ENCODE peak calls at places on chromosomes 1 and 21, in seven cellular contexts. R is kidney; L is substantia nigra; H is effector CD4-positive, alpha-beta T cell; Y is H54; U is naive thymus-derived CD4-positive, alpha-beta T cell; F is GM12878. V is an unnamed sample.
A peak's percentile ranks its signal among the peaks of the same experiment; 100 is the strongest.

GRCh38 chr21:23963454-23963853 is 1643.8 kb downstream of the MRPL39 start:
- DNase-seq in L (no peak), Y (no peak), U (no peak), H (no peak), R (no peak), F (no peak), V (no peak)

GRCh38 chr21:30563072-30563471 is 2.0 kb upstream of the KRTAP19-7 start:
- DNase-seq in R (no peak), Y (no peak), U (no peak), F (no peak), H (no peak), L (no peak), V (no peak)

GRCh38 chr1:234722904-234723588 is 113.1 kb upstream of the IRF2BP2 start:
- DNase-seq in Y (peak; percentile 69), L (peak; percentile 77), H (peak; percentile 50), U (no peak), R (peak; percentile 89), F (no peak), V (peak; percentile 81)

GRCh38 chr1:219416598-219417238 is 196.2 kb downstream of the ZC3H11B start:
- DNase-seq in L (peak; percentile 11), R (no peak), F (peak; percentile 15), H (peak; percentile 34), Y (no peak), U (peak; percentile 25), V (no peak)

GRCh38 chr1:30169269-30169668 is 554.1 kb downstream of the MATN1 start:
- DNase-seq in R (no peak), Y (no peak), U (no peak), F (no peak), L (no peak), H (no peak), V (no peak)

GRCh38 chr1:204313675-204314074 is 46.1 kb downstream of the PLEKHA6 start:
- DNase-seq in Y (no peak), F (no peak), U (no peak), L (no peak), R (no peak), H (no peak), V (no peak)

GRCh38 chr1:112934562-112934952 is 21.4 kb downstream of the SLC16A1 start:
- DNase-seq in U (no peak), Y (no peak), F (no peak), L (no peak), H (no peak), R (no peak), V (no peak)

GRCh38 chr1:220887202-220887867 is 8.1 kb downstream of the HLX start:
- DNase-seq in Y (no peak), L (no peak), H (no peak), R (peak; percentile 76), F (no peak), U (no peak), V (no peak)

GRCh38 chr21:30800605-30801004 is 12.5 kb downstream of the KRTAP8-1 start:
- DNase-seq in F (no peak), Y (no peak), H (no peak), L (no peak), R (no peak), U (no peak), V (no peak)

GRCh38 chr1:96865731-96866684 is 144.4 kb downstream of the PTBP2 start:
- DNase-seq in Y (peak; percentile 23), R (no peak), F (no peak), H (no peak), U (no peak), L (no peak), V (no peak)

GRCh38 chr1:161182214-161182613 is 4.9 kb upstream of the B4GALT3 start:
- DNase-seq in F (peak; percentile 63), L (no peak), R (no peak), Y (peak; percentile 44), U (peak; percentile 74), H (peak; percentile 41), V (peak; percentile 29)

GRCh38 chr1:9009438-9010366 is 16.5 kb downstream of the SLC2A7 start:
- DNase-seq in H (no peak), F (no peak), U (no peak), L (no peak), R (no peak), Y (peak; percentile 40), V (no peak)

GRCh38 chr1:1019122-1019999 is 559 bp upstream of the AGRN start:
- DNase-seq in F (no peak), H (peak; percentile 69), U (peak; percentile 82), L (peak; percentile 72), R (peak; percentile 96), Y (peak; percentile 60), V (peak; percentile 92)

GRCh38 chr1:234509457-234510328 is 30.7 kb upstream of the TARBP1 start:
- DNase-seq in R (no peak), H (no peak), Y (no peak), L (no peak), F (no peak), U (no peak), V (no peak)

GRCh38 chr1:79928901-79929300 is 922.4 kb upstream of the ADGRL4 start:
- DNase-seq in H (no peak), F (no peak), L (no peak), Y (no peak), U (no peak), R (no peak), V (no peak)

GRCh38 chr1:190477687-190478192 is at the start of gene BRINP3:
- DNase-seq in F (no peak), Y (no peak), L (peak; percentile 10), R (no peak), U (no peak), H (no peak), V (no peak)